ENCODE peak calls at places on chromosomes 16 and 17, in six cellular contexts. One of them, this sample, is unnamed.

GRCh38 chr17:61392679-61393078 is 7.0 kb upstream of the TBX2 start:
- DNase-seq in fibroblast of mammary gland: no peak
- DNase-seq in RWPE1: no peak
- DNase-seq in ovary: no peak
- DNase-seq in neural crest cell: no peak
- DNase-seq in cardiac muscle cell: no peak
- DNase-seq in this sample: peak; percentile 5

GRCh38 chr16:18983565-18984424 is at the start of gene TMC7:
- DNase-seq in fibroblast of mammary gland: peak; percentile 74
- DNase-seq in RWPE1: peak; percentile 86
- DNase-seq in ovary: peak; percentile 25
- DNase-seq in neural crest cell: peak; percentile 95
- DNase-seq in cardiac muscle cell: peak; percentile 94
- DNase-seq in this sample: peak; percentile 86

GRCh38 chr17:56707312-56708219 is 114.1 kb downstream of the NOG start:
- DNase-seq in fibroblast of mammary gland: no peak
- DNase-seq in RWPE1: no peak
- DNase-seq in ovary: no peak
- DNase-seq in neural crest cell: no peak
- DNase-seq in cardiac muscle cell: peak; percentile 23
- DNase-seq in this sample: no peak

GRCh38 chr17:57869599-57870282 is 19.9 kb upstream of the MRPS23 start:
- DNase-seq in fibroblast of mammary gland: peak; percentile 94
- DNase-seq in RWPE1: peak; percentile 57
- DNase-seq in ovary: no peak
- DNase-seq in neural crest cell: no peak
- DNase-seq in cardiac muscle cell: no peak
- DNase-seq in this sample: no peak

GRCh38 chr16:85394511-85395206 is 218.5 kb upstream of the GSE1 start:
- DNase-seq in fibroblast of mammary gland: no peak
- DNase-seq in RWPE1: no peak
- DNase-seq in ovary: peak; percentile 31
- DNase-seq in neural crest cell: no peak
- DNase-seq in cardiac muscle cell: no peak
- DNase-seq in this sample: peak; percentile 37

GRCh38 chr17:34713687-34714086 is 134.3 kb downstream of the TMEM132E start:
- DNase-seq in fibroblast of mammary gland: no peak
- DNase-seq in RWPE1: no peak
- DNase-seq in ovary: no peak
- DNase-seq in neural crest cell: no peak
- DNase-seq in cardiac muscle cell: no peak
- DNase-seq in this sample: no peak

GRCh38 chr17:70483624-70484023 is 314.3 kb downstream of the KCNJ2 start:
- DNase-seq in fibroblast of mammary gland: no peak
- DNase-seq in RWPE1: no peak
- DNase-seq in ovary: no peak
- DNase-seq in neural crest cell: no peak
- DNase-seq in cardiac muscle cell: no peak
- DNase-seq in this sample: no peak

GRCh38 chr17:45261577-45262515 is at the start of gene SPATA32:
- DNase-seq in fibroblast of mammary gland: no peak
- DNase-seq in RWPE1: no peak
- DNase-seq in ovary: peak; percentile 73
- DNase-seq in neural crest cell: peak; percentile 33
- DNase-seq in cardiac muscle cell: peak; percentile 63
- DNase-seq in this sample: peak; percentile 60

GRCh38 chr17:73604046-73604445 is 40.2 kb downstream of the SDK2 start:
- DNase-seq in fibroblast of mammary gland: no peak
- DNase-seq in RWPE1: no peak
- DNase-seq in ovary: no peak
- DNase-seq in neural crest cell: no peak
- DNase-seq in cardiac muscle cell: no peak
- DNase-seq in this sample: no peak

GRCh38 chr17:29126268-29126923 is 53.8 kb downstream of the MYO18A start:
- DNase-seq in fibroblast of mammary gland: no peak
- DNase-seq in RWPE1: no peak
- DNase-seq in ovary: no peak
- DNase-seq in neural crest cell: no peak
- DNase-seq in cardiac muscle cell: no peak
- DNase-seq in this sample: no peak

DNA sequence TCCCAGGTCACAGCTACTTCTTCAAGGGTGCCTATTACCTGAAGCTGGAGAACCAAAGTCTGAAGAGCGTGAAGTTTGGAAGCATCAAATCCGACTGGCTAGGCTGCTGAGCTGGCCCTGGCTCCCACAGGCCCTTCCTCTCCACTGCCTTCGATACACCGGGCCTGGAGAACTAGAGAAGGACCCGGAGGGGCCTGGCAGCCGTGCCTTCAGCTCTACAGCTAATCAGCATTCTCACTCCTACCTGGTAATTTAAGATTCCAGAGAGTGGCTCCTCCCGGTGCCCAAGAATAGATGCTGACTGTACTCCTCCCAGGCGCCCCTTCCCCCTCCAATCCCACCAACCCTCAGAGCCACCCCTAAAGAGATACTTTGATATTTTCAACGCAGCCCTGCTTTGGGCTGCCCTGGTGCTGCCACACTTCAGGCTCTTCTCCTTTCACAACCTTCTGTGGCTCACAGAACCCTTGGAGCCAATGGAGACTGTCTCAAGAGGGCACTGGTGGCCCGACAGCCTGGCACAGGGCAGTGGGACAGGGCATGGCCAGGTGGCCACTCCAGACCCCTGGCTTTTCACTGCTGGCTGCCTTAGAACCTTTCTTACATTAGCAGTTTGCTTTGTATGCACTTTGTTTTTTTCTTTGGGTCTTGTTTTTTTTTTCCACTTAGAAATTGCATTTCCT is 3.4 kb upstream of the LPCAT2 start:
- DNase-seq in fibroblast of mammary gland: no peak
- DNase-seq in RWPE1: no peak
- DNase-seq in ovary: no peak
- DNase-seq in neural crest cell: no peak
- DNase-seq in cardiac muscle cell: no peak
- DNase-seq in this sample: no peak
- TF ChIP-seq CTCF in fibroblast of mammary gland: no peak
- TF ChIP-seq CTCF in RWPE1: no peak
- TF ChIP-seq CTCF in ovary: no peak
- TF ChIP-seq CTCF in neural crest cell: no peak
- TF ChIP-seq CTCF in cardiac muscle cell: no peak
- TF ChIP-seq CTCF in this sample: no peak

DNA sequence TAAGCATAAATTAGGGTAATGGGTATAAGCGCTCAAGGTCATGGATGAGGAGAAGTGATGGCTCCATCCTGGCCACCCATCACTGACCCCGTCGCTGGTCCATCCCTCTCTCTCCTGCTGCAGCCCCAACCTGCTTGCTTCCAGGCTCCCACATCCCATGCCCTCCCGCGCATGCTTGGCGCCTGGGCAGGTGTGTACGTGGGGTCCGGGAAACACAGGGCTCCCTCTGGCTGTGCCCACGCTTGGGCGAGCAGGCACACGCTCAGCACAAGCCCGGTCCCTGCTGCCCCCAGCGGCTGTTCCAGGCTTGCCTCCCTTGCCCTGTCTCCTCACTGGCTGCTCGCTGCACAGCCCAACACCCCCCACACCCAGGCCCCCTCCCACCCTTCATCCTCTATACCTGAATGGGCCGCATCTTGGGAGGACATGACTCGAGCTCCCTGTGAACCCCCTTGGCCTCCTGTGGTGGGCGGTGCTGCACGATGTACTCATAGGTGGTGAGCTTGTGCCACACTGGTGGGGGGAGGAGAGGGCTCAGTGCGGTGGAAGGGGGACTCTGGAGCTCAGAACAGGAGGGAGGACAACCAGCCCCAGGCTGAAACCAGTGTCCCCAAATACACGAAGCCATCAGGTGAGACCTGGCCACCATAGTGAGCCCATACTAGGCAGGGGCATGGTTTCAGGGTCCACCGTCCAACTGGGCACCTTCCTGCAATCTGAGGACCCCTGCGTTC is 4.7 kb upstream of the TPPP3 start:
- DNase-seq in fibroblast of mammary gland: no peak
- DNase-seq in RWPE1: no peak
- DNase-seq in ovary: no peak
- DNase-seq in neural crest cell: no peak
- DNase-seq in cardiac muscle cell: no peak
- DNase-seq in this sample: no peak
- TF ChIP-seq CTCF in fibroblast of mammary gland: no peak
- TF ChIP-seq CTCF in RWPE1: no peak
- TF ChIP-seq CTCF in ovary: no peak
- TF ChIP-seq CTCF in neural crest cell: no peak
- TF ChIP-seq CTCF in cardiac muscle cell: no peak
- TF ChIP-seq CTCF in this sample: no peak

DNA sequence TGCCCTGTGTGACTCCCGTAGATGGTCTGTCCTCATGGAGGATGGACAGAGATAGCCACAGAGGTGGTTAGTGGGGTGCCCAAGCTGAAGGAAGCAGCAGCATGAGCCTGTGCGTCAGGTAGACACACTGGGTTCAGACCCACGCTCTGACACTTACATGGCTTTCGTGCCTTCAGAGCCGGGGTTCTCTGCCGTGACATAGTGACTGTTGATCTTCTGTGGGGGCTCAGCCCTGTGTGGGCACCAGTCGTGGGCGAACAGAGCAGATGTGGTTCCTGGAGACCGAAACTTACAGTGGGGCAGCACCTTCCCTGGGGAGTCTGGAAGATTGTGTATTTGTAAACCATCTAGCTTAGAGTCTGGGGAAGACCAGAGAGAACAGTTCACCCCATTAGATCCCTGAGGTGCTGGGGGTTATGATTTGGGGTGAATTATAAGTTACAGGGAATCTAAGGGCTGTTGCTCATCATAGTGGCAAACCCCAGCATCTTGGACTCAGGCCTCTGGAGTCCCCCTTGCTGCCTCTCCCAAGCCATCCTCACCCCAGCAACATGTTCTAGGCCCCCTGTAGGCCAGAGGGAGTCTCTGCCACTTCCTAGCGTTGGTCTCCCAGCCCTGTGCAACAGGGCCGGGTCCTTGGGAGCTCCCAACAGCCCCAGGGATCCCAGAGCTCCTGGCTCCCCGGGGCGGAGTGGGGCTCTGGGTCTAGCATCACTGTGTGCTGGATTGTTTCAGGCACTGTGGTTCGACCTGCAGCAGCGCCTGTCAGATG is 28.6 kb downstream of the NECAB2 start:
- DNase-seq in fibroblast of mammary gland: no peak
- DNase-seq in RWPE1: no peak
- DNase-seq in ovary: no peak
- DNase-seq in neural crest cell: no peak
- DNase-seq in cardiac muscle cell: no peak
- DNase-seq in this sample: no peak
- TF ChIP-seq CTCF in fibroblast of mammary gland: no peak
- TF ChIP-seq CTCF in RWPE1: no peak
- TF ChIP-seq CTCF in ovary: no peak
- TF ChIP-seq CTCF in neural crest cell: no peak
- TF ChIP-seq CTCF in cardiac muscle cell: no peak
- TF ChIP-seq CTCF in this sample: no peak

GRCh38 chr17:18002171-18002570 is 29.5 kb downstream of the DRC3 start:
- DNase-seq in fibroblast of mammary gland: peak; percentile 61
- DNase-seq in RWPE1: no peak
- DNase-seq in ovary: no peak
- DNase-seq in neural crest cell: no peak
- DNase-seq in cardiac muscle cell: no peak
- DNase-seq in this sample: no peak
- TF ChIP-seq CTCF in fibroblast of mammary gland: no peak
- TF ChIP-seq CTCF in RWPE1: no peak
- TF ChIP-seq CTCF in ovary: no peak
- TF ChIP-seq CTCF in neural crest cell: no peak
- TF ChIP-seq CTCF in cardiac muscle cell: no peak
- TF ChIP-seq CTCF in this sample: no peak

GRCh38 chr17:39193346-39193745 is 4.1 kb downstream of the CACNB1 start:
- DNase-seq in fibroblast of mammary gland: no peak
- DNase-seq in RWPE1: no peak
- DNase-seq in ovary: no peak
- DNase-seq in neural crest cell: no peak
- DNase-seq in cardiac muscle cell: no peak
- DNase-seq in this sample: no peak

GRCh38 chr17:39194985-39195524 is 2.4 kb downstream of the CACNB1 start:
- DNase-seq in fibroblast of mammary gland: no peak
- DNase-seq in RWPE1: no peak
- DNase-seq in ovary: no peak
- DNase-seq in neural crest cell: no peak
- DNase-seq in cardiac muscle cell: no peak
- DNase-seq in this sample: no peak

GRCh38 chr17:39192901-39193300 is 4.6 kb downstream of the CACNB1 start:
- DNase-seq in fibroblast of mammary gland: no peak
- DNase-seq in RWPE1: no peak
- DNase-seq in ovary: no peak
- DNase-seq in neural crest cell: no peak
- DNase-seq in cardiac muscle cell: no peak
- DNase-seq in this sample: no peak

GRCh38 chr17:39195568-39196160 is 1.8 kb downstream of the CACNB1 start:
- DNase-seq in fibroblast of mammary gland: peak; percentile 24
- DNase-seq in RWPE1: no peak
- DNase-seq in ovary: no peak
- DNase-seq in neural crest cell: no peak
- DNase-seq in cardiac muscle cell: no peak
- DNase-seq in this sample: no peak

GRCh38 chr17:39194089-39194984 is 3.1 kb downstream of the CACNB1 start:
- DNase-seq in fibroblast of mammary gland: peak; percentile 65
- DNase-seq in RWPE1: no peak
- DNase-seq in ovary: no peak
- DNase-seq in neural crest cell: peak; percentile 54
- DNase-seq in cardiac muscle cell: peak; percentile 84
- DNase-seq in this sample: no peak
- TF ChIP-seq CTCF in fibroblast of mammary gland: peak; percentile 50
- TF ChIP-seq CTCF in RWPE1: no peak
- TF ChIP-seq CTCF in ovary: no peak
- TF ChIP-seq CTCF in neural crest cell: peak; percentile 38
- TF ChIP-seq CTCF in cardiac muscle cell: peak; percentile 49
- TF ChIP-seq CTCF in this sample: peak; percentile 61

DNA sequence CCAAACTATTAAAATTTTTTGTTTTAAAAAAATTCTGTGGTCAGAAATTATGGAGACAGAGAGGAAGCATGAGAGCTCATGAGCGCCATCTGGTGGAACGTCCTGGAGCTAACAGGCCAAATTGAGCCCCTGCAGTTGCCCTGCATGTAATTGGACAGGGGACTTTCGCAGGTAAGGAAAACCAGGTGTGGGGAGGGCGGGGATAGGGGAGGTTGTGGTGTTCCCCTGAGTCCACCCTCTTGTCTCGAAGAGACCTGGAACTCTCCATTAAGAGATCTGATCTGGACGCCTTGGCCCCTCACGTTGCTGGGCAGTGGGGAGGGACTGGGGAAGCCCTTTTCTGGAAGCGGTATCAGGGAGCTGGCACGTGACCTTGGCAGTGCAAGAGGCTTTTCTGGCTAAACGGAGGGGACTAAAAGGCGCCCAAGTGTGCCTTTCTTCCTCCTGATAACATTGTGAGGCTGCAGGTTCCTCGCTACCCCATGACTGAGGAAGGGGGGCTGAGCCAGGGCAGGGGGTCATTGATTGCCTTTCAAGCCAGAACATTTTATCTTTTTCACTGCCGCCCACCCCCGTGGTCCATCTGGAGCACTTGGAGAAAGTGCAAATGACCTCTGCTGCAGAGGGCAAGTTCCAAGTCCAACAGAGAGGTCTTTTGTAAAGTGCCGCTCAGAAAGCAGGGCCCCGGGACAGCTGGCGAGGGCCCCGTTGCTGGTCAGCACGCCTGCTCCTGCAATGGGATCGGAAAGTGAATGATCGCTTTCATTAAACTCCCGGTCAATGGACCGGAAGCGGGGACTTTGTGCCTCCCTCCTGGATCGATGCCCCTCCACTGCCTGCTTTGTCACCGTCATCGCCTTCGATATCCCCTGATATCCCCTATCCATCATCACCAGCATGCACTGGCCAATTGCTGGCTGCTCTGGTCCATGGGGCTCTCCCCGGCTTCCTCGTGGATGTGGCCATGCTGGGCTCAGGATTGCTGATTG is 18.4 kb downstream of the PDILT start:
- DNase-seq in fibroblast of mammary gland: peak; percentile 41
- DNase-seq in RWPE1: peak; percentile 65
- DNase-seq in ovary: peak; percentile 63
- DNase-seq in neural crest cell: peak; percentile 82
- DNase-seq in cardiac muscle cell: peak; percentile 69
- DNase-seq in this sample: peak; percentile 73
- TF ChIP-seq CTCF in fibroblast of mammary gland: peak; percentile 82
- TF ChIP-seq CTCF in RWPE1: peak; percentile 85
- TF ChIP-seq CTCF in ovary: peak; percentile 48
- TF ChIP-seq CTCF in neural crest cell: peak; percentile 90
- TF ChIP-seq CTCF in cardiac muscle cell: peak; percentile 87
- TF ChIP-seq CTCF in this sample: peak; percentile 82

This sample was measured in heart left ventricle.